ENCODE peak calls at places on chromosomes 5 and 9, in five cellular contexts. M is activated naive CD4-positive, alpha-beta T cell treated with anti-CD3 and anti-CD28 coated beads for 36 hours; P is pons; G is aorta; Y is stimulated activated CD8-positive, alpha-beta memory T cell treated with anti-CD3 and anti-CD28 coated beads, Interleukin-2, amount 100 ng/mL, for 1 hour. T is an unnamed sample.

GRCh38 chr9:68802525-68803015 is 97.5 kb downstream of the PIP5K1B start:
- DNase-seq in Y (no peak), P (no peak), M (peak), G (no peak), T (no peak)

GRCh38 chr5:28249771-28250415 is 1211.5 kb upstream of the CDH9 start:
- DNase-seq in G (no peak), M (no peak), P (no peak), Y (no peak), T (no peak)

GRCh38 chr9:79254900-79255651 is 316.7 kb upstream of the TLE4 start:
- DNase-seq in M (no peak), Y (no peak), G (no peak), P (no peak), T (no peak)

GRCh38 chr9:135220601-135221575 is 133.4 kb downstream of the OLFM1 start:
- DNase-seq in M (no peak), G (peak), Y (no peak), P (no peak), T (no peak)

GRCh38 chr9:88985616-88986015 is 5.7 kb upstream of the S1PR3 start:
- DNase-seq in P (no peak), G (no peak), M (peak), Y (no peak), T (no peak)

GRCh38 chr9:3292311-3292710 is 233.5 kb downstream of the RFX3 start:
- DNase-seq in Y (no peak), M (no peak), G (no peak), P (no peak), T (no peak)

GRCh38 chr5:83965431-83965830 is 244.8 kb upstream of the HAPLN1 start:
- DNase-seq in G (no peak), P (no peak), M (no peak), Y (no peak), T (no peak)

GRCh38 chr5:43152946-43153345 is 32.2 kb downstream of the ZNF131 start:
- DNase-seq in Y (no peak), P (no peak), M (no peak), G (no peak), T (no peak)

GRCh38 chr9:127761491-127761904 is 17.0 kb downstream of the SH2D3C start:
- DNase-seq in Y (no peak), G (no peak), M (no peak), P (no peak), T (no peak)

GRCh38 chr5:558871-559503 is 34.7 kb upstream of the SLC9A3 start:
- DNase-seq in M (no peak), P (no peak), Y (no peak), G (no peak), T (no peak)

GRCh38 chr9:127058645-127059021 is 63.8 kb downstream of the ANGPTL2 start:
- DNase-seq in M (no peak), G (no peak), Y (no peak), P (no peak), T (peak)

GRCh38 chr9:22041792-22042191 is 32.7 kb upstream of the CDKN2B start:
- DNase-seq in Y (no peak), G (no peak), M (no peak), P (no peak), T (peak)

GRCh38 chr9:115992834-115993233 is 160.8 kb upstream of the PAPPA start:
- DNase-seq in G (no peak), M (no peak), Y (no peak), P (peak), T (peak)

T was measured in foreskin keratinocyte.